ENCODE peak calls at places on chromosomes 2 and 18, in five cellular contexts. T, Y, L, Z and G are unnamed samples.

GRCh38 chr18:61946449-61946848 is 53.6 kb upstream of the RNF152 start:
- DNase-seq in T (peak), Y (no peak), L (no peak), Z (no peak), G (no peak)

GRCh38 chr2:219244789-219245147 is 476 bp downstream of the GLB1L start:
- DNase-seq in T (no peak), Y (no peak), L (no peak), Z (no peak), G (no peak)

GRCh38 chr18:45755936-45756335 is 32.0 kb downstream of the SLC14A1 start:
- DNase-seq in T (peak), Y (peak), L (no peak), Z (no peak), G (no peak)

GRCh38 chr18:23236876-23237468 is 101.7 kb downstream of the CABLES1 start:
- DNase-seq in T (no peak), Y (no peak), L (no peak), Z (no peak), G (no peak)

GRCh38 chr2:239930378-239930777 is 94.8 kb downstream of the NDUFA10 start:
- DNase-seq in T (no peak), Y (no peak), L (no peak), Z (no peak), G (no peak)

GRCh38 chr2:104851236-104852160 is 2.4 kb upstream of the POU3F3 start:
- DNase-seq in T (no peak), Y (no peak), L (no peak), Z (no peak), G (no peak)

GRCh38 chr2:127225186-127225960 is 5.3 kb upstream of the CYP27C1 start:
- DNase-seq in T (no peak), Y (no peak), L (no peak), Z (no peak), G (no peak)

GRCh38 chr2:210128961-210129360 is 42.2 kb downstream of the KANSL1L start:
- DNase-seq in T (no peak), Y (no peak), L (no peak), Z (no peak), G (peak)

GRCh38 chr2:15940661-15941482 is 522 bp downstream of the MYCN start:
- DNase-seq in T (peak), Y (no peak), L (peak), Z (no peak), G (no peak)

DNA sequence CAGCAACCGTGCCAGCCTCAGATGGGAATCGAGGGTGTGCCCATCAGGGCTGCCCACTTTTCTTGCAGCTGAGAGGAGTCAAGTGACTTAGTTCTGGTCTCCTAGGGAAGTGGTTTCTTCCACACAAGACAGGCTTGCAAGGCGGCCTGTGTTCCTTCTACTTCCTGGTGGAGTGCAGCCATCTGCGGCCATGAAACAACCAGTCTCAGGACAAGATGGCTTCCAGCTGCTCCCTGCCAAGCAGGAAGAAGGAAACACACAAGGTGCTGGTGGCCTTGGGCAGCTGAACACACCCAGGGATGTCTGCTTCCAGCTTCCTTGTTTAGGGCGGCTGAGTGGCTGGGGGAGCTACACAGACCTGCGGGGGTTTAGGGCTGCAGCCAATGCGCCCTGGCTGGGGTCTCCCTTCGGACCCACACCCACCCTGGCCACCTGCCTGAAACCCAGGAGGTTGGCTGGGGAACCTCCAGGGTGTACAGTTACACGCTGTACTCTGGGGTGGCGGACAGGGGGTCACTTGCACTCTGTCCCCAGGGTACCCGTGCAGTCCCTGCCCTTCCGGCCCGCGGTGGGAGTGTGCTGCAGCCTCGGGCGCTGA is 34.7 kb downstream of the PTPN18 start:
- DNase-seq in T (no peak), Y (no peak), L (no peak), Z (no peak), G (peak)
- H3K27ac ChIP-seq in T (no peak), Y (no peak), L (no peak), Z (no peak), G (peak)

DNA sequence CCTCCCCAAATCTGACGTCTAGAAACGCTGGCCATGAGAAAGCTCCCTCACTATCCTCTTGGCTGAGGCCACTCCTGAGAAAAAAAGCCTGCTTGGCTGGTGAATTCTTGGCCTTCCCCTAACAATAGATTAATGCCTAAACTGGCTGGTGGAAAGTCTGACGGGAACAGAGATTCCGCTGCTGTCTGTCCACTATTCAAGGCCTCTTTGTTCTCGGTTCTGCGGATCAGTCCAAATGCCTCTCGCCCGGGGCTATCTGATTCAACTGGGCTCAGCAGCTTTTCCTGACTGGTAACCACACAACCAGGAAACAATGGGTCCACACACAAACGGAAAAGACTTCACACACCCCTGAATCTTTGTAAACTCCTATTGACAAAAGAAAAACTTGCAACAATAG is 27.2 kb downstream of the PXDN start:
- DNase-seq in T (peak), Y (peak), L (no peak), Z (no peak), G (peak)
- H3K27ac ChIP-seq in T (peak), Y (peak), L (no peak), Z (no peak), G (peak)

DNA sequence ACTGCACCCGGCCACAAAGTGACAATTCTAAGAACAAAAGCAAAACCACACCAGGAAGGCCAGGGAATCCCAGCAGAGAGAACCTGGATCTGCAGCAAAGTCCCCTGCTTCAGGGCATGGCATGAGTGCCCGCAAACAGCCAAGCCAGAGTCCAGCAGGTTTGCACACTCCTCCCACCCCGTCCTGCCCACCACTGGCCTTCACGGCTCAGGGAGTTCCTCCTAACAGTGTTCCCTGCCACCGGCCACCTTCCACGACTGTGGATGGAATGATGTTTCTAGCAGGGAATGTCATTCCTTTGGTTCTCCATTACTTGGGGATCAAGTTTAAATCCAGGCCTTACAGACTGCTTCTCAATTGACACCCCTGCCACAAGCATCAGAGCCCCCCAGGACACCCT is 42.0 kb upstream of the B3GNT7 start:
- DNase-seq in T (no peak), Y (no peak), L (no peak), Z (no peak), G (no peak)
- H3K27ac ChIP-seq in T (no peak), Y (no peak), L (no peak), Z (no peak), G (no peak)

GRCh38 chr18:657998-658946 is 819 bp downstream of the TYMS start:
- DNase-seq in T (peak), Y (peak), L (peak), Z (peak), G (peak)

GRCh38 chr18:658947-659533 is 1.6 kb downstream of the TYMS start:
- DNase-seq in T (no peak), Y (no peak), L (no peak), Z (no peak), G (no peak)

GRCh38 chr18:659597-659996 is 2.1 kb downstream of the TYMS start:
- DNase-seq in T (no peak), Y (no peak), L (no peak), Z (no peak), G (no peak)

GRCh38 chr18:655445-655844 is 2.0 kb upstream of the TYMS start:
- DNase-seq in T (no peak), Y (no peak), L (no peak), Z (no peak), G (no peak)

GRCh38 chr18:657311-657997 is at the start of gene TYMS:
- DNase-seq in T (peak), Y (peak), L (peak), Z (peak), G (no peak)
- H3K27ac ChIP-seq in T (peak), Y (peak), L (peak), Z (peak), G (peak)

DNA sequence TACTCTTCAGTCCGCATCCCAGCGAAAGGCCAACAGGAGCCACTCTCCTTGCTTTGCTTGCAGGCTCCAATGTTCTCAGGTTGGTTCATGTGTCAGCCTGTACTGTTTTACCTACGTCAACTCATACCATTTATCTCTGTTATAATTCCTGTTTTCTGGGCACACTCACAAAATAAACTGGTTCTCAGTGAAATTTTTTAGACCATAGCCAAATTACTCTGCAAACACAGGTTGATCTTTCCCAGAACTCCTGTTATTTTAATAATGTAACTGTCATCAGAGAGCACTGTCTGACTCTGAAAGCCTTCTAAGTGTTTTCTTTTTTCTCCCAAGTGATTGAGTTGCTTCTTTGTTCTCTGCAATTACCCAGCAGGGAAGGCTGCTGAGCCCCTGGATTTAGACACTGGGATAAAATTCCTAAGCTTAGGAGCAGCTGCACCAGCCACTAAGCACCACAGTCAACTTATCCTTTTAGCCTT is 111.6 kb upstream of the PIEZO2 start:
- DNase-seq in T (no peak), Y (no peak), L (no peak), Z (no peak), G (no peak)
- H3K27ac ChIP-seq in T (no peak), Y (no peak), L (no peak), Z (no peak), G (no peak)

DNA sequence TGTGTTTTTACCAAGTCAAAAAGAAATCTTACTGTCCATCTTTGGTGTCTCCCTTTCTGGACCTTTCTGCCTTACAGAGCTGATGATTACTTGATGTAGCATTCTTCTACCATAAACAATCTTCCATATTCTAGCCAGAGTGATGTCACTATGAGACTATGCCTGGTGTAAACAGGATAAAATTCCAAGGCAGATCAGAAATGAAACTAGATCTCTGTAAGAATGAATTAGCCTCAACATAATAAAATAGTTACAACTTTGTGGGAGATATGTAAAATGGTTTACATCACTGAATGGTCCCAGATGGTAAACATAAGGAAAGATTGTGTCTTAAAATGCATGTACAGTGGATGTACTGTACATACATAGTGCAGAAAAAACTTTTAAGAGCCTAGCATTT is 112.2 kb upstream of the ZNF521 start:
- DNase-seq in T (no peak), Y (no peak), L (no peak), Z (no peak), G (no peak)
- H3K27ac ChIP-seq in T (no peak), Y (no peak), L (no peak), Z (no peak), G (no peak)

DNA sequence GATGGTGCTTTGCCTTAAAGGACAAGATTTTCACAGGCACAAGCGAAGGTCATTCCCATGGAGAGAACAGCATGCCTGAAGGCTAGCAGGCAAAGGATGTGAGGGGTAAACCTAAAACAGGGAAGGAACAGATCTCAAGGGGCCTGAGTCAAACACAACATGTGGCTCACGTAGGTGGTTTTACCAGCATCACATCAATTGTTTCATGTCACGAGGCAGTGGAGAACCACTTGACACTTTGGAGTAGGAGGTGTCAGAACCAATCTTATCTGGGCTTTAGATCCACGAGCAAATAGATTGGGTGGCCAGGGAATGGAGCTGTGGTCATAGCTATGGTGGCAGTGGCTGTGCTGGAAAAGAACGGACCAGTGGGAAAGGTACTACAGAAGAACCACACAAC is 8.5 kb downstream of the COX5B start:
- DNase-seq in T (no peak), Y (no peak), L (no peak), Z (no peak), G (no peak)
- H3K27ac ChIP-seq in T (no peak), Y (peak), L (no peak), Z (no peak), G (no peak)

DNA sequence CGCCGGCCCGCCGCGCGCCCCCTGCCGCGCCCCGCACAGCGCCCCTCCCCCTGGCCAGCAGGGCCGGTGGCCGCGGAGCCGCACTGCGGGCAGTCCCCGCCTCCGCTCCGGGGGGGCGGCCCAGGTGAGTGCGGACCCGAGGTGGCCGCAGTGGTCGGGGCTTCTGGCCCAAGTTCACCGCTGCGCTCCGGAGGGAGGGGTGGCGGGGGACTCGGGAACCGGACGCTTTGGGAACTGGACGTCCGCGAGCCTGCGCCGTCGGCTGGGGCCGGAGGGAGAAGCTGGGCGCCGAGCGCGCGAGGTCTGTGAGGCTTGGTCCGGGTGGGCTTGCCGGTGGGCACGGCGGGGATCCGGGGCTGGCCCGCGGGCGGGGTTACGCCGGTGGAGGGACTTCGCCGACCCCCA is 587 bp upstream of the LDLRAD4 start:
- DNase-seq in T (no peak), Y (no peak), L (no peak), Z (no peak), G (no peak)
- H3K27ac ChIP-seq in T (no peak), Y (peak), L (no peak), Z (no peak), G (no peak)

DNA sequence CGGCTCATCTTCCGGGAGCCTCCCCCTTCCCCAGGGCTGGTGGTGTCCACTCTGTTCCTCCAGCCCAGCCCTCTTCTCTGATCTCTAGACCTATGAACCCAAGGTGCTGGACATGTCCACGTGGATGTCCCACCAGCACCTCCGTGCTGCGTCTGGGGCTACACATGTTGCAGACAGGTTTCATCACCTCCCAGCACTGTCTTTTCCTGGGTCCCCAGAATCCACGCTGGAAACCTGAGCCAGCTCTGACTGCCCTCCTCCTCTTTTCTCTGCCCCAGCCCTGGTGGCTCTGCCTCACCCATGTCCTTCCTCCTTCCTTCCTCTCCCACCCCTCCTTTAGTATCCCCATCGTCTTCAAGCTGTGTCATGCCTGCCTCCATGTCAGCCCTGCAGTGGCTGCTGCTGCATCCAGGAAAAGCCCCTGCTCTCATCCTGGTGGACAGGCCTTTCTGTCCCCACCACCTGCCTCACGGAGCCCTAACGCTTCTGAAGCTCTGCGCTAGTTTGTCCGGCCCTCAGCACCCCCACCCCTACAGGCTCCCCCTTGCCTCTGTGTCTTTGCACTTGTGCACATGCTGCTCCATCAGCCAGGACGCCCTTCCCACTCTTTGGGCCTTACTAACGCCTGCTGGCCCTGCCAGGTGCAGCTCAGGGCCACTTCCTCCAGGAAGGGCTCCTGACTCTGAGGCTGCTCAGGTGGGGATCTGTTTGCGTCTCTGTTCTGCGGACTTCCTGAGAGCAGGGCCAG is 105.9 kb downstream of the DYSF start:
- DNase-seq in T (no peak), Y (no peak), L (no peak), Z (no peak), G (no peak)
- H3K27ac ChIP-seq in T (no peak), Y (no peak), L (no peak), Z (no peak), G (no peak)